ENCODE peak calls at places on chromosomes 11 and 22, in seven cellular contexts. Y, W, K, I, T, A and Q are unnamed samples.

GRCh38 chr22:40641269-40641668 is 4.8 kb upstream of the MRTFA start:
- DNase-seq in Y (no peak), W (peak; percentile 36), K (peak; percentile 56), I (no peak), T (no peak), A (no peak), Q (no peak)

GRCh38 chr22:46262449-46263207 is 515 bp downstream of the PKDREJ start:
- DNase-seq in Y (no peak), W (peak; percentile 86), K (no peak), I (peak; percentile 53), T (peak; percentile 65), A (peak; percentile 53), Q (no peak)

GRCh38 chr11:77120571-77120970 is 7.5 kb upstream of the MYO7A start:
- DNase-seq in Y (no peak), W (no peak), K (no peak), I (no peak), T (no peak), A (no peak), Q (no peak)

GRCh38 chr11:63445720-63446119 is 45.2 kb downstream of the PLAAT5 start:
- DNase-seq in Y (no peak), W (no peak), K (no peak), I (no peak), T (no peak), A (no peak), Q (no peak)

GRCh38 chr11:100562102-100562501 is 125.0 kb upstream of the ARHGAP42 start:
- DNase-seq in Y (no peak), W (no peak), K (no peak), I (peak; percentile 93), T (no peak), A (no peak), Q (no peak)

GRCh38 chr11:104148074-104148473 is 15.9 kb downstream of the PDGFD start:
- DNase-seq in Y (no peak), W (no peak), K (no peak), I (no peak), T (no peak), A (no peak), Q (no peak)

GRCh38 chr11:126602993-126603392 is 247.5 kb downstream of the ST3GAL4 start:
- DNase-seq in Y (no peak), W (no peak), K (no peak), I (no peak), T (no peak), A (no peak), Q (no peak)

GRCh38 chr11:60925685-60926267 is 1.5 kb downstream of the TMEM132A start:
- DNase-seq in Y (peak; percentile 34), W (no peak), K (no peak), I (no peak), T (no peak), A (no peak), Q (no peak)

GRCh38 chr11:46658259-46658658 is 40.9 kb downstream of the ATG13 start:
- DNase-seq in Y (no peak), W (peak; percentile 81), K (no peak), I (no peak), T (no peak), A (no peak), Q (no peak)

GRCh38 chr11:11463397-11463796 is 110.3 kb upstream of the CSNK2A3 start:
- DNase-seq in Y (peak; percentile 76), W (no peak), K (no peak), I (no peak), T (no peak), A (no peak), Q (no peak)

GRCh38 chr11:72598901-72599300 is 75.3 kb downstream of the PDE2A start:
- DNase-seq in Y (peak; percentile 83), W (peak; percentile 81), K (no peak), I (peak; percentile 44), T (peak; percentile 52), A (no peak), Q (peak; percentile 16)

GRCh38 chr11:1759151-1759850 is 4.4 kb downstream of the CTSD start:
- DNase-seq in Y (no peak), W (no peak), K (no peak), I (no peak), T (no peak), A (no peak), Q (no peak)

GRCh38 chr11:17432041-17432440 is 43.6 kb upstream of the KCNJ11 start:
- DNase-seq in Y (no peak), W (no peak), K (no peak), I (no peak), T (no peak), A (no peak), Q (no peak)

GRCh38 chr11:62005231-62005661 is 37.8 kb upstream of the FTH1 start:
- DNase-seq in Y (no peak), W (no peak), K (no peak), I (no peak), T (no peak), A (no peak), Q (no peak)

GRCh38 chr11:130118636-130119387 is 40.8 kb upstream of the ST14 start:
- DNase-seq in Y (no peak), W (no peak), K (no peak), I (no peak), T (no peak), A (no peak), Q (no peak)

GRCh38 chr11:31874631-31875191 is 63.6 kb upstream of the PAX6 start:
- DNase-seq in Y (no peak), W (no peak), K (no peak), I (no peak), T (no peak), A (no peak), Q (no peak)

GRCh38 chr11:116276051-116277044 is 496.4 kb downstream of the BUD13 start:
- DNase-seq in Y (peak; percentile 83), W (peak; percentile 85), K (peak; percentile 72), I (peak; percentile 50), T (peak; percentile 82), A (peak; percentile 72), Q (peak; percentile 40)

GRCh38 chr11:73273246-73273890 is 1.2 kb downstream of the P2RY6 start:
- DNase-seq in Y (peak; percentile 57), W (peak; percentile 56), K (no peak), I (no peak), T (peak; percentile 15), A (no peak), Q (no peak)

GRCh38 chr22:24466831-24467249 is 28.3 kb upstream of the UPB1 start:
- DNase-seq in Y (no peak), W (no peak), K (peak; percentile 6), I (peak; percentile 94), T (no peak), A (no peak), Q (no peak)

GRCh38 chr11:116856423-116856822 is 19.0 kb upstream of the APOA1 start:
- DNase-seq in Y (no peak), W (no peak), K (no peak), I (no peak), T (no peak), A (no peak), Q (no peak)

GRCh38 chr22:24758164-24758799 is 16.2 kb downstream of the PIWIL3 start:
- DNase-seq in Y (peak; percentile 57), W (peak; percentile 67), K (peak; percentile 39), I (peak; percentile 70), T (peak; percentile 63), A (no peak), Q (peak; percentile 43)

GRCh38 chr11:64970731-64971151 is 1.2 kb downstream of the MAJIN start:
- DNase-seq in Y (no peak), W (no peak), K (no peak), I (peak; percentile 48), T (no peak), A (no peak), Q (no peak)

GRCh38 chr11:8719260-8720190 is 36.9 kb downstream of the RPL27A start:
- DNase-seq in Y (no peak), W (peak; percentile 92), K (peak; percentile 76), I (peak; percentile 65), T (no peak), A (no peak), Q (peak; percentile 68)

GRCh38 chr11:441418-442274 is at the start of gene ANO9:
- DNase-seq in Y (peak; percentile 68), W (no peak), K (no peak), I (no peak), T (peak; percentile 81), A (peak; percentile 74), Q (peak; percentile 61)

GRCh38 chr11:62233730-62234129 is 8.3 kb upstream of the SCGB1D2 start:
- DNase-seq in Y (no peak), W (no peak), K (no peak), I (no peak), T (no peak), A (no peak), Q (no peak)

GRCh38 chr11:115709297-115709696 is 205.1 kb upstream of the CADM1 start:
- DNase-seq in Y (no peak), W (peak; percentile 4), K (no peak), I (no peak), T (no peak), A (no peak), Q (no peak)

GRCh38 chr11:22177186-22177585 is 15.7 kb upstream of the ANO5 start:
- DNase-seq in Y (no peak), W (no peak), K (no peak), I (no peak), T (no peak), A (no peak), Q (no peak)
- TF ChIP-seq CTCF in Y (no peak), W (no peak), K (peak; percentile 9), I (no peak), T (no peak), A (no peak), Q (no peak)

GRCh38 chr11:7613394-7613720 is 59.9 kb downstream of the CYB5R2 start:
- DNase-seq in Y (no peak), W (no peak), K (no peak), I (no peak), T (no peak), A (no peak), Q (no peak)
- TF ChIP-seq POLR2AphosphoS5 in Y (no peak), W (no peak), K (no peak), I (no peak), T (no peak), A (no peak), Q (no peak)

DNA sequence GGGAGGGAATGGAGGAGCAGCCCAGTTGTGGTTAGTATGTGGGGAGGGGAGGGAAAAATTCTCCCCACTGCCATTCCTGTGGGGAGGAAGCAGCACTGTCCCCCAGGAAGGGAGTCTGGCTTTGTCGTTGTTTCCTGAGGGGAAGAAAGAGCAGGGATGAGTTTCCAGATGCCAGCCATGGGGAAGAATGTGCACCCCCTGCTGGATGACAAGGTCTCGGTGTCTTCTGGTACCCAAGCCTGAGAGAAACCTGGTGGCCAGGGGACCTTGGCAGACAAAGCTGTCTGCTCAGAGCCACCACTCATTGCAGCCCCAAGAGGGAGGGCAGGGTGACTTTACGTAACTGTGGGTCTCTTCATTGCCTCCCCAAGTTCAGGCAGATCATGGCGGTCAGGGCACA is 81.3 kb upstream of the CD82 start:
- DNase-seq in Y (peak; percentile 68), W (peak; percentile 40), K (peak; percentile 8), I (peak; percentile 12), T (no peak), A (no peak), Q (no peak)
- TF ChIP-seq CTCF in Y (peak; percentile 45), W (no peak), K (peak; percentile 47), I (peak; percentile 51), T (no peak), A (no peak), Q (no peak)

GRCh38 chr11:128908391-128909246 is 17.5 kb downstream of the KCNJ5 start:
- DNase-seq in Y (peak; percentile 74), W (peak; percentile 79), K (peak; percentile 45), I (peak; percentile 92), T (peak; percentile 78), A (no peak), Q (peak; percentile 68)
- TF ChIP-seq POLR2AphosphoS5 in Y (no peak), W (no peak), K (peak; percentile 39), I (peak; percentile 47), T (peak; percentile 20), A (peak; percentile 29), Q (peak; percentile 29)

GRCh38 chr11:66248903-66249302 is 19.5 kb upstream of the RAB1B start:
- DNase-seq in Y (no peak), W (no peak), K (no peak), I (no peak), T (no peak), A (no peak), Q (no peak)
- TF ChIP-seq CTCF in Y (no peak), W (no peak), K (no peak), I (no peak), T (no peak), A (no peak), Q (no peak)